ENCODE peak calls at places on chromosomes 16 and 17, in seven cellular contexts. N is activated B cell treated with CpG ODN at 0.5 μM for 24 hours, S is endothelial cell, E is heart left ventricle, L is progenitor cell of endocrine pancreas, U is B cell, X is astrocyte of the spinal cord. C is an unnamed sample.

GRCh38 chr17:28004344-28004743 is 38.1 kb upstream of the NLK start:
- DNase-seq in L (no peak), U (no peak), X (no peak), E (no peak), S (no peak), N (no peak), C (no peak)

GRCh38 chr17:43905985-43906852 is 1.1 kb downstream of the MPP2 start:
- DNase-seq in U (peak; percentile 44), E (peak; percentile 80), L (peak; percentile 31), N (no peak), X (peak; percentile 47), S (peak; percentile 62), C (no peak)

GRCh38 chr17:44367219-44367618 is 3.6 kb upstream of the FAM171A2 start:
- DNase-seq in L (no peak), S (no peak), U (no peak), X (no peak), E (no peak), N (no peak), C (no peak)

GRCh38 chr17:18992454-18993130 is 12.0 kb downstream of the FAM83G start:
- DNase-seq in L (no peak), E (no peak), U (peak; percentile 78), S (no peak), N (peak; percentile 26), X (no peak), C (no peak)

GRCh38 chr17:60039096-60039495 is 39.6 kb downstream of the HEATR6 start:
- DNase-seq in X (no peak), S (no peak), E (no peak), N (no peak), L (no peak), U (no peak), C (no peak)

GRCh38 chr16:11200523-11201063 is 55.4 kb downstream of the SOCS1 start:
- DNase-seq in N (no peak), S (no peak), E (no peak), L (no peak), X (no peak), U (no peak), C (no peak)

GRCh38 chr17:77839324-77840155 is 119.0 kb upstream of the TNRC6C start:
- DNase-seq in S (no peak), X (no peak), L (no peak), N (no peak), U (no peak), E (no peak), C (no peak)

GRCh38 chr17:7029659-7030058 is 6.2 kb upstream of the SLC16A13 start:
- DNase-seq in N (no peak), X (no peak), E (no peak), U (peak; percentile 52), L (no peak), S (peak; percentile 58), C (no peak)

GRCh38 chr16:69037373-69038160 is 67.9 kb upstream of the HAS3 start:
- DNase-seq in N (no peak), U (no peak), L (no peak), X (no peak), S (no peak), E (no peak), C (no peak)

GRCh38 chr16:8762254-8762653 is 35.2 kb downstream of the TMEM186 start:
- DNase-seq in X (no peak), E (no peak), U (no peak), L (no peak), S (no peak), N (no peak), C (no peak)

GRCh38 chr16:30046178-30046577 is 15.1 kb upstream of the TLCD3B start:
- DNase-seq in X (no peak), S (no peak), N (no peak), L (no peak), E (no peak), U (no peak), C (no peak)

GRCh38 chr16:30040221-30040620 is 9.2 kb upstream of the TLCD3B start:
- DNase-seq in N (no peak), U (peak; percentile 39), L (no peak), X (no peak), E (no peak), S (no peak), C (no peak)

GRCh38 chr16:30046588-30046987 is 15.5 kb upstream of the TLCD3B start:
- DNase-seq in U (no peak), X (no peak), L (no peak), E (no peak), N (no peak), S (no peak), C (no peak)

DNA sequence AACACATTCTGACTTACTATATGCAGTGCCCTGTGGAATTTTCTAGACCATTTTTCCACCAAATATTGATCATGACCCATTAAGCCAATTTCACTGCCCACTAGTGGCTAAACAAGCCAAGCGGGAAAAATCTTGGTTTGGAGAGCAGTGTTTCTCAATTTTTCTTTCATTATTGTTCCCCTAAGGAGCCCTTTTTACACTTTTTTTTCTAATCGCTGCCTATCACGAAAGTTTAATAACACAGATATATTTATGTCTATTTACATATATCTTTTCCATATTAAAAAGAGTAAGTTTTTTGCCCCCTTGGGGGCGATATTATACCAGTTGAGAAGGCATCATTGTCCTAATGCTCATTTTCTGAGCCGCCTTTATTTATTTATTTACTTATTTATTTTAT is 10.8 kb upstream of the TLCD3B start:
- DNase-seq in U (no peak), S (no peak), E (no peak), X (peak; percentile 57), L (no peak), N (no peak), C (no peak)
- TF ChIP-seq CTCF in U (peak; percentile 39), S (peak; percentile 35), E (peak; percentile 48), X (peak; percentile 39), L (peak; percentile 49), N (no peak), C (peak; percentile 72)

DNA sequence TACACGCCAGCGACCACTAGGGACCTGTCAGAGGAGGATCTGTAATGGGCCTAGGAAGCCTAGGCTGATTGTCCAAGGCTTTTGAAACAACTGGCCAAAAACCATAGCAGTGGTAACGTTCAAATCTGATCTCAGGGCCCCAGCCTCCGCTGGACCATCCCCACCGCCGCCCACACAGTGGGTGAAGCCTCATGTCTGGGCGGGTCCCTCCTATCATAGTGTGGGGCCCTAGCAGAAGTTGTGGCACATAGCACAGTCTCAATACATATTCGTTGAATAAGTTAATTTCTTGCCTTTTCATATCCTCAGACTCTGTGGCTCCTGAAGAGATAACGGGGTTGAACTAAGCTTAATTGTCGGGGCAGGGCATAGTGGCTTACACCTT is 818 bp downstream of the DPH1 start:
- DNase-seq in L (peak; percentile 44), N (peak; percentile 35), X (no peak), S (peak; percentile 60), U (no peak), E (no peak), C (no peak)
- TF ChIP-seq CTCF in L (peak; percentile 67), N (peak; percentile 42), X (peak; percentile 74), S (no peak), U (peak; percentile 66), E (peak; percentile 53), C (peak; percentile 78)

GRCh38 chr17:64232466-64233262 is 30.4 kb downstream of the TEX2 start:
- DNase-seq in X (no peak), L (no peak), N (no peak), U (no peak), S (no peak), E (no peak), C (no peak)

GRCh38 chr17:64234961-64235360 is 28.1 kb downstream of the TEX2 start:
- DNase-seq in E (no peak), S (no peak), L (no peak), X (no peak), U (no peak), N (no peak), C (no peak)

GRCh38 chr17:64240741-64241347 is 22.2 kb downstream of the TEX2 start:
- DNase-seq in X (peak; percentile 77), S (no peak), E (peak; percentile 64), L (no peak), N (no peak), U (no peak), C (no peak)

GRCh38 chr17:64240261-64240740 is 22.8 kb downstream of the TEX2 start:
- DNase-seq in N (no peak), L (no peak), S (no peak), U (no peak), E (no peak), X (no peak), C (no peak)

GRCh38 chr17:64236827-64237403 is 26.1 kb downstream of the TEX2 start:
- DNase-seq in L (no peak), S (peak; percentile 18), N (no peak), E (no peak), X (no peak), U (peak; percentile 16), C (no peak)
- TF ChIP-seq CTCF in L (peak; percentile 61), S (peak; percentile 57), N (no peak), E (peak; percentile 14), X (peak; percentile 39), U (peak; percentile 31), C (peak; percentile 69)

GRCh38 chr17:2867441-2868424 is 71.5 kb downstream of the RAP1GAP2 start:
- DNase-seq in N (no peak), E (no peak), L (no peak), S (peak; percentile 26), U (no peak), X (no peak), C (no peak)
- TF ChIP-seq CTCF in N (no peak), E (no peak), L (no peak), S (no peak), U (no peak), X (no peak), C (peak; percentile 32)

DNA sequence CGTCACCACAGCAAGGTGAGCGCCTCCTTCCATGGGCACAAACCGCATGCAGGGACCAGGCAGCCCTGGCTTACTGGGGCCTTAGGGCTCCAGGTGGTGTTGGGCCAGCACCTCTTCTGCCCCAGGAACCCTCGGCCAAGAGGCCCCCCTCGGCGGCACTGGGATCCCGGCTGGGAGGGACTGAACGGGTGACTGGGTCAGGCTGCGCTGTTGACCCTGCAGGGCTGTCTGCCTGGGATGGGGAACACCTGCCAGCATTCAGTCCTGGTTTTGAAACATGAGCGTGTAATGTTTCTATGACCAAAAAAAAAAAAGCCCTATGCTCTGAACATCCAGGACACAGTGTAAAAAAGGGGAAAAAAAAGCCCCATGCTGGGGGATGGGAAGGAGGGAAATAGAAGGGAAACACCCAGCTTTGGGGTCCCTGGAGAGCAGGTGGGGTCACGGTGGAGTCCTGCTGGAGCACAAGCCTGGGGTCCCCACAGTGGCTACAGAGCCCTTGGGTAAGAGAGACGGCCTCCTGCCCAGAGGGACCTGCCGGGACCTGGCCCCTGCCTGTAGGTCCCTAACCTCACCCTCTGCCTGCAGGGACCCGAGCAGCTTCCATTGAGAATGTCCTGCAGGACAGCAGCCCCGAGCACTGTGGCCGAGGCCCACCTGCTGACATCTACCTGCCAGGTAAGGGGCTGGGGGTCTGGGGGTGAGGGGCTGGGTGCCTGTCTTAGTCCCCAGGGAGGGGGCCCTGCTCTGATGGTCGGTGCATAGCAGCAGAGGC is 9.9 kb upstream of the NUDT16L1 start:
- DNase-seq in S (no peak), N (no peak), E (peak; percentile 42), X (no peak), U (no peak), L (no peak), C (no peak)
- TF ChIP-seq CTCF in S (peak; percentile 24), N (no peak), E (no peak), X (no peak), U (peak; percentile 5), L (no peak), C (no peak)

GRCh38 chr17:62965649-62966425 is at the start of gene TANC2:
- DNase-seq in L (peak; percentile 60), N (peak; percentile 75), E (peak; percentile 88), U (peak; percentile 92), X (peak; percentile 84), S (peak; percentile 76), C (peak; percentile 83)
- TF ChIP-seq CTCF in L (no peak), N (no peak), E (no peak), U (no peak), X (no peak), S (no peak), C (no peak)

C was measured in type B pancreatic cell.